ENCODE peak calls at places on chromosome 2, in six cellular contexts. O is NCI-H2171 treated with DMSO at 0.1 percent for 48 hours, J is left ventricle myocardium superior, S is GM12891, X is mesothelial cell of epicardium, N is activated T-cell treated with anti-CD3 and anti-CD28 coated beads for 1 hour. F is an unnamed sample.

GRCh38 chr2:922230-922629 is 28.4 kb upstream of the SNTG2 start:
- DNase-seq in N (no peak), X (no peak), J (no peak), S (no peak), O (no peak), F (no peak)

GRCh38 chr2:224099846-224100643 is 61.0 kb upstream of the SERPINE2 start:
- DNase-seq in N (no peak), J (no peak), X (no peak), S (no peak), O (no peak), F (no peak)

GRCh38 chr2:101540518-101540917 is 65.6 kb upstream of the RFX8 start:
- DNase-seq in O (peak), X (no peak), J (no peak), N (no peak), S (no peak), F (no peak)

GRCh38 chr2:116804901-116805300 is 1009.6 kb upstream of the DDX18 start:
- DNase-seq in O (no peak), J (no peak), X (no peak), N (no peak), S (no peak), F (no peak)

GRCh38 chr2:173959909-173960308 is 5.3 kb downstream of the SP3 start:
- DNase-seq in S (no peak), N (no peak), J (no peak), X (no peak), O (no peak), F (no peak)

GRCh38 chr2:74513605-74514367 is 464 bp upstream of the TLX2 start:
- DNase-seq in X (no peak), S (no peak), O (peak), J (no peak), N (no peak), F (no peak)

GRCh38 chr2:11726384-11726783 is 20.0 kb upstream of the LPIN1 start:
- DNase-seq in X (no peak), S (no peak), O (peak), N (no peak), J (no peak), F (no peak)

GRCh38 chr2:161844845-161845244 is 220.6 kb downstream of the SLC4A10 start:
- DNase-seq in N (no peak), X (no peak), O (no peak), S (no peak), J (no peak), F (no peak)

GRCh38 chr2:20035961-20036666 is 15.3 kb downstream of the LAPTM4A start:
- DNase-seq in J (no peak), N (no peak), S (no peak), X (no peak), O (no peak), F (no peak)

GRCh38 chr2:45190481-45190880 is 181.2 kb upstream of the SIX2 start:
- DNase-seq in X (no peak), J (no peak), O (no peak), S (no peak), N (no peak), F (no peak)

GRCh38 chr2:44462934-44463849 is 101.4 kb downstream of the CAMKMT start:
- DNase-seq in N (no peak), X (no peak), O (no peak), J (no peak), S (no peak), F (no peak)

GRCh38 chr2:24972315-24972958 is 682 bp upstream of the DNAJC27 start:
- DNase-seq in X (no peak), O (peak), S (peak), N (peak), J (peak), F (no peak)

GRCh38 chr2:158967731-158968395 is 577 bp upstream of the TANC1 start:
- DNase-seq in S (peak), J (peak), X (peak), N (no peak), O (peak), F (no peak)

GRCh38 chr2:217902281-217903141 is 100.3 kb downstream of the TNS1 start:
- DNase-seq in S (no peak), O (no peak), N (no peak), X (no peak), J (peak), F (no peak)

GRCh38 chr2:175709248-175709647 is 292.8 kb downstream of the LNPK start:
- DNase-seq in N (no peak), O (no peak), S (no peak), X (no peak), J (no peak), F (no peak)

GRCh38 chr2:47652041-47652713 is 130.8 kb upstream of the MSH6 start:
- DNase-seq in X (no peak), S (no peak), J (no peak), N (no peak), O (no peak), F (no peak)

GRCh38 chr2:172361360-172361759 is 66.0 kb upstream of the ITGA6 start:
- DNase-seq in S (no peak), O (no peak), X (no peak), N (no peak), J (no peak), F (no peak)

GRCh38 chr2:151830966-151831365 is 2.7 kb upstream of the ARL5A start:
- DNase-seq in N (no peak), J (no peak), S (no peak), X (no peak), O (no peak), F (no peak)

GRCh38 chr2:135709992-135710391 is 31.7 kb upstream of the UBXN4 start:
- DNase-seq in J (peak), S (peak), X (peak), N (peak), O (no peak), F (peak)

GRCh38 chr2:208407667-208408066 is 1.1 kb downstream of the PTH2R start:
- DNase-seq in X (no peak), J (no peak), N (no peak), S (no peak), O (peak), F (peak)

GRCh38 chr2:240302933-240303332 is 132.5 kb upstream of the GPC1 start:
- DNase-seq in O (no peak), S (no peak), X (no peak), J (no peak), N (no peak), F (no peak)

GRCh38 chr2:191901031-191901430 is 54.1 kb upstream of the CAVIN2 start:
- DNase-seq in N (no peak), J (no peak), O (no peak), X (no peak), S (no peak), F (no peak)

GRCh38 chr2:190023860-190024259 is 38.7 kb downstream of the MSTN start:
- DNase-seq in O (peak), X (no peak), S (no peak), J (no peak), N (no peak), F (peak)

GRCh38 chr2:9473985-9474360 is 378 bp upstream of the IAH1 start:
- DNase-seq in X (peak), O (no peak), S (peak), N (peak), J (peak), F (no peak)

GRCh38 chr2:235017441-235017840 is 65.6 kb downstream of the SH3BP4 start:
- DNase-seq in S (no peak), J (no peak), X (no peak), N (no peak), O (peak), F (no peak)

GRCh38 chr2:112087346-112088020 is 32.4 kb downstream of the TMEM87B start:
- DNase-seq in X (no peak), J (no peak), O (no peak), N (no peak), S (peak), F (no peak)